ENCODE peak calls at places on chromosomes 11 and 22, in nine cellular contexts. K is IMR-90, B is A549, A is fibroblast of pulmonary artery, F is mesenchymal stem cell, W is fibroblast of the aortic adventitia, N is GM23338, V is ovary, H is AG04449. J is an unnamed sample.

GRCh38 chr11:32334822-32335221 is 100.5 kb downstream of the WT1 start:
- DNase-seq in V (no peak), B (peak), W (no peak), K (no peak), N (peak), F (no peak), A (no peak), H (no peak), J (no peak)

GRCh38 chr11:47010192-47010591 is 73.6 kb downstream of the CSTPP1 start:
- DNase-seq in A (peak), K (peak), V (no peak), W (peak), B (no peak), F (peak), H (no peak), N (no peak), J (no peak)

GRCh38 chr11:93630037-93630436 is 31.4 kb upstream of the CEP295 start:
- DNase-seq in F (no peak), A (no peak), V (no peak), K (no peak), N (no peak), H (no peak), B (no peak), W (no peak), J (no peak)

GRCh38 chr11:115333106-115333505 is 171.1 kb downstream of the CADM1 start:
- DNase-seq in W (no peak), V (no peak), B (no peak), K (peak), N (peak), F (peak), A (no peak), H (peak), J (no peak)

GRCh38 chr11:112113539-112114457 is 27.1 kb downstream of the SDHD start:
- DNase-seq in A (peak), B (peak), H (no peak), N (peak), W (peak), K (peak), F (peak), V (no peak), J (peak)

GRCh38 chr11:122209619-122210377 is 93.8 kb upstream of the BLID start:
- DNase-seq in H (no peak), V (peak), N (no peak), F (peak), W (peak), A (peak), B (no peak), K (peak), J (no peak)

GRCh38 chr11:65884716-65885092 is 3.6 kb downstream of the FIBP start:
- DNase-seq in K (peak), F (peak), H (no peak), A (peak), B (peak), N (peak), V (peak), W (peak), J (no peak)

GRCh38 chr11:12440565-12440964 is 63.2 kb downstream of the PARVA start:
- DNase-seq in B (no peak), H (no peak), A (no peak), N (no peak), V (no peak), W (no peak), K (no peak), F (no peak), J (no peak)

GRCh38 chr11:80109652-80110051 is 668.8 kb upstream of the TENM4 start:
- DNase-seq in H (no peak), W (no peak), V (no peak), N (no peak), A (no peak), K (no peak), F (no peak), B (no peak), J (no peak)

GRCh38 chr11:28833670-28834069 is 725.5 kb downstream of the METTL15 start:
- DNase-seq in V (no peak), K (peak), A (peak), W (peak), H (peak), F (peak), N (peak), B (no peak), J (no peak)

GRCh38 chr22:37566329-37566837 is 6.1 kb downstream of the CDC42EP1 start:
- DNase-seq in H (no peak), V (no peak), A (no peak), F (no peak), B (no peak), K (no peak), W (no peak), N (no peak), J (no peak)

GRCh38 chr22:40628354-40629042 is 8.0 kb downstream of the MRTFA start:
- DNase-seq in W (peak), B (no peak), V (no peak), H (no peak), A (peak), F (peak), K (peak), N (no peak), J (no peak)

GRCh38 chr22:26174280-26174679 is 5.0 kb downstream of the SEZ6L start:
- DNase-seq in F (no peak), W (no peak), H (no peak), V (no peak), N (peak), A (no peak), B (peak), K (no peak), J (no peak)

GRCh38 chr22:49995413-49996191 is 17.0 kb downstream of the IL17REL start:
- DNase-seq in K (no peak), W (no peak), A (no peak), V (no peak), B (no peak), F (no peak), N (no peak), H (no peak), J (no peak)

GRCh38 chr11:112417339-112417738 is 156.7 kb upstream of the PLET1 start:
- DNase-seq in W (no peak), H (no peak), A (no peak), V (no peak), K (no peak), F (no peak), B (no peak), N (no peak), J (no peak)

GRCh38 chr11:123801765-123802164 is 4.4 kb downstream of the OR6M1 start:
- DNase-seq in N (peak), B (no peak), F (no peak), H (no peak), K (no peak), A (no peak), W (no peak), V (no peak), J (no peak)

GRCh38 chr11:2944530-2944929 is 15.3 kb upstream of the PHLDA2 start:
- DNase-seq in K (no peak), N (peak), W (no peak), H (no peak), F (no peak), V (no peak), A (no peak), B (no peak), J (no peak)

GRCh38 chr11:19834761-19835160 is 122.1 kb downstream of the NAV2 start:
- DNase-seq in V (no peak), F (no peak), B (no peak), K (peak), H (no peak), W (peak), N (no peak), A (no peak), J (no peak)

GRCh38 chr11:131767421-131767820 is 397.0 kb downstream of the NTM start:
- DNase-seq in A (peak), F (peak), K (peak), W (peak), H (no peak), N (no peak), B (no peak), V (no peak), J (no peak)

GRCh38 chr22:46661221-46661851 is 41.1 kb downstream of the GRAMD4 start:
- DNase-seq in V (no peak), A (peak), B (peak), N (no peak), W (no peak), F (peak), H (no peak), K (peak), J (no peak)

GRCh38 chr11:131609317-131609716 is 238.9 kb downstream of the NTM start:
- DNase-seq in K (peak), H (peak), W (peak), N (no peak), F (peak), A (peak), V (no peak), B (no peak), J (no peak)

GRCh38 chr11:31326470-31327148 is 42.9 kb downstream of the DCDC1 start:
- DNase-seq in B (no peak), A (no peak), H (no peak), K (no peak), F (no peak), V (no peak), W (no peak), N (no peak), J (no peak)

GRCh38 chr11:8905528-8906165 is 5.3 kb upstream of the AKIP1 start:
- DNase-seq in F (peak), H (no peak), K (peak), W (peak), V (no peak), A (peak), N (no peak), B (peak), J (no peak)

GRCh38 chr11:68810164-68810563 is 31.6 kb downstream of the CPT1A start:
- DNase-seq in F (no peak), V (no peak), N (no peak), K (no peak), A (no peak), H (no peak), B (no peak), W (no peak), J (no peak)

GRCh38 chr11:120244476-120244875 is 4.5 kb downstream of the POU2F3 start:
- DNase-seq in K (peak), B (no peak), A (peak), H (no peak), V (no peak), W (peak), N (no peak), F (no peak), J (no peak)

GRCh38 chr22:36160499-36160942 is at the start of gene APOL3:
- DNase-seq in K (peak), V (peak), A (peak), N (no peak), B (no peak), W (peak), H (no peak), F (peak), J (peak)

GRCh38 chr11:126440792-126441514 is 85.5 kb downstream of the ST3GAL4 start:
- DNase-seq in F (peak), K (peak), H (no peak), B (peak), V (peak), N (peak), A (peak), W (peak), J (no peak)
- H3K4me3 ChIP-seq in F (no peak), K (no peak), H (no peak), B (no peak), V (no peak), N (no peak), A (no peak), W (no peak), J (no peak)

DNA sequence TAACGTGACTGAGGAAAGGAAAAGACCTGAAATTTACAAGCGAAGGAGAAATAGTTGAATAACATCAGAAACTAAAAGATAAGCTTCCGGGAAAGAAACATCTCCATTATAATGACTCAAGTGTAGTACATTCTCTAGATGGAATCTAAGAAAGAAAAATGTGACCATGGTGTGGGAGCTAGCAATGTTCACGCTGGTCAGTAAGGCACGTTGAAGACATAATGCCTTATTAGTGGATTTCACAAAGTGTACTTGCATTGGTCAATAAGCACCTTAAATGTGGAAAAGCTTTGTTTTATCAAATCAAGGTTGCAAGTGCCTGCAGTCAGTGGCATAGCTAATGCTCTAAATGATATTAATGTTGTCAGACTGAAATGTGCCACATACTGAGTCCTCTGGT is 2.8 kb upstream of the LARGE1 start:
- DNase-seq in N (no peak), H (no peak), B (no peak), F (peak), W (peak), K (peak), V (no peak), A (peak), J (no peak)
- H3K4me3 ChIP-seq in N (peak), H (peak), B (peak), F (peak), W (peak), K (peak), V (peak), A (peak), J (no peak)

DNA sequence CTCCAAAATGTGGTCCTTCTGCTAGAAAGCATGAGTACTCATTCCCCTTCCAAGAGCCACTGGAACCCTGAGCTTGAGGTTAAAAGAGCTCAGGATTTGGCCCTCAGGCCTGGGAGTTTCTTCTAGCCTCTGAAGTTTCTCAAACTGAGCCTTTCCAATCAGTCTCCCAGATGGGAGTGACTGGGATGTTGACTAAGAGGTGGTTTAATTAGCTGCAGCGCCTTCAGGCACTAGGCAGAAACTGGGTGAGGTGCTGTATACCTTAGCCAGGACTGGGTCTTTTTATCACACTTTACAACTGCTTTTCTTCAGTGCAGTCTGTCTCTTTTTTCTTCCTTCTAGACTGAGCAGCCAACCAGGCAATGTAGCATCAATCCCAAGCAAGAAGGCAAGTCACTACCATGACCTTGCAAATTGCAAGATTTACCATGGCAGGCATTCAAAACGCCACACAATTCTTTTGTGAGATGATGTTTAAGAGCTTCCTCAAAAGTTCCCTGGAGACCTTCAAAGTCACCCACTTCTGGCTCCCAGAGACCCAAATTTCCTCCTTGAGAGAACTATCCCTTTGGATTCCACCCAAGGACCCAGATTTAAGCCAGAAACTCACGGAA is 93.0 kb downstream of the SLC1A2 start:
- DNase-seq in W (no peak), K (no peak), N (no peak), A (no peak), H (no peak), B (no peak), F (no peak), V (no peak), J (no peak)
- H3K4me3 ChIP-seq in W (no peak), K (no peak), N (no peak), A (no peak), H (no peak), B (no peak), F (no peak), V (no peak), J (no peak)

GRCh38 chr11:128040603-128041002 is 546.8 kb downstream of the ETS1 start:
- DNase-seq in W (peak), N (no peak), F (peak), V (no peak), K (no peak), H (no peak), A (peak), B (no peak), J (no peak)

GRCh38 chr11:128036556-128037093 is 550.7 kb downstream of the ETS1 start:
- DNase-seq in V (no peak), A (no peak), B (no peak), K (peak), H (no peak), F (no peak), W (no peak), N (no peak), J (no peak)

GRCh38 chr11:128039140-128040021 is 548.0 kb downstream of the ETS1 start:
- DNase-seq in K (peak), A (peak), H (peak), W (peak), F (peak), V (no peak), B (no peak), N (no peak), J (peak)

DNA sequence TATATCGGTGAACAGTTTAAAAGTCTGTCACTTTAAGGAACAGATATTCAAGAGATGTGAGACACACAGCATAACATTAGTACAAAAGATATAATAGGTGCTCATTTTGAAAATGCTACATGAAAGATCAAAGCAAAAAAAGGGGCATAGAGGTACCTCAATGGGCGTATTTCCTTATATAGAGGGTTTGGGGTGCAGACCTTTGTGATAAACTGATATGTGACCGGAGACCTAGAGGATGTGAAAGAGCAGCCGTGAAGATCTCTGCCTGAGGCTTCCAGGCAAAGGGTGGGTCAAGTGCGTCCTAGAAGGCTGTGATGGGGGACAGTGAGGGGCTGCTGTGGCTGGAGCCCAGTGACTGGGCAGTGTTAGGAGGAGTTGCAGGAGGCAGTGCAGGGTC is 551.4 kb downstream of the ETS1 start:
- DNase-seq in K (no peak), V (no peak), B (no peak), H (no peak), N (no peak), A (no peak), F (no peak), W (no peak), J (no peak)
- H3K4me3 ChIP-seq in K (no peak), V (no peak), B (no peak), H (no peak), N (no peak), A (no peak), F (no peak), W (no peak), J (no peak)

DNA sequence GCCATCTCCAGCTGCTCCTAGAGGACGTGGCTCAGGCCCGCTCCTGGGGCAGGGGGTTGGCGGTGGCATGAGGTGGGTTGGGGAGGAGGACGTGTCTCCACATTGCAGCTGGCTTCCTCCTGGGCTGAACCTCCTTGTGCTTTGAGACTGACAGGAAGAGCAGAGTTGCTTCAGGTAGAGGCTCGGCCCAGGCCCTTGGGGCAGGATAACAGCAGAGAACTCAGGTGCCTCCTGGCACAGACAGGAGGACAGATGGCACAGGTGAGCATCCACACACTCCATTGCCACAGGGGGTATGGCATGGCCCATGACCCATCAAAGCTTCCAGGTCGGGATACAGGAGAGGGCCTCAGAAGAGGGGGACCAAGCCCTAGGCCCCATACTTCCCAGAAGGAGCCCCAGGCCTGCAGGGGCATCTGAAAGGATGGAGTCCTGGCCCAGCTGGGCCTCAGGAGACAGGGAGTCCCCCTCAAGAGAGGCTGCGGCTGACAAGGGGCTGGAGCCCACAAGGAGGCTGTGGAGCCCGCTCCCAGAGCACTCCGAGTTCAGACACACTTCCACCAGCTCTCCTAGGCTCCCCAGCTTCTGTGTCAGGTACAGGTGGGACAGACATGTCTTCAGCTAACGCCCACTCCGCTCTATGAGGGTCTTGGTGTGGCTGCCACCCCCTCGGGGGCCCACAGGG is 2.0 kb upstream of the KLHL35 start:
- DNase-seq in V (no peak), H (no peak), B (no peak), A (no peak), N (no peak), F (no peak), K (no peak), W (no peak), J (no peak)
- H3K4me3 ChIP-seq in V (no peak), H (no peak), B (no peak), A (no peak), N (no peak), F (no peak), K (no peak), W (no peak), J (no peak)